ENCODE peak calls at places on chromosomes 5 and 9, in five cellular contexts. T is naive thymus-derived CD4-positive, alpha-beta T cell; U is hepatocyte; B is ascending aorta; L is spleen. F is an unnamed sample. For H3K9me3, the result is how much of the 10 kb centered on the place peaks cover.

GRCh38 chr5:94778299-94778698 is 159.8 kb downstream of the SLF1 start:
- DNase-seq in T (no peak), U (no peak), B (no peak), L (no peak), F (no peak)

GRCh38 chr5:129904102-129904666 is at the start of gene CHSY3:
- DNase-seq in T (peak), U (peak), B (peak), L (peak), F (no peak)

GRCh38 chr9:121266906-121267650 is 884 bp upstream of the GSN start:
- DNase-seq in T (no peak), U (no peak), B (no peak), L (no peak), F (no peak)

GRCh38 chr9:121350993-121351561 is 19.0 kb downstream of the STOM start:
- DNase-seq in T (no peak), U (peak), B (peak), L (no peak), F (no peak)

GRCh38 chr9:97984188-97985057 is 1.3 kb downstream of the ANP32B start:
- DNase-seq in T (peak), U (peak), B (peak), L (peak), F (peak)

GRCh38 chr5:174323878-174324281 is 278.4 kb downstream of the NSG2 start:
- DNase-seq in T (no peak), U (peak), B (no peak), L (peak), F (no peak)

GRCh38 chr9:129203556-129203909 is 25.5 kb upstream of the IER5L start:
- DNase-seq in T (no peak), U (no peak), B (no peak), L (no peak), F (no peak)

GRCh38 chr9:108830292-108830691 is 25.5 kb downstream of the ACTL7B start:
- DNase-seq in T (no peak), U (no peak), B (no peak), L (no peak), F (no peak)

GRCh38 chr5:178368278-178368677 is 135.7 kb upstream of the PHYKPL start:
- DNase-seq in T (no peak), U (no peak), B (no peak), L (peak), F (no peak)

GRCh38 chr5:178371362-178372090 is 138.9 kb upstream of the PHYKPL start:
- DNase-seq in T (no peak), U (no peak), B (no peak), L (no peak), F (no peak)

GRCh38 chr5:178368716-178369300 is 136.2 kb upstream of the PHYKPL start:
- DNase-seq in T (no peak), U (no peak), B (no peak), L (peak), F (no peak)

GRCh38 chr5:178372091-178372695 is 139.6 kb upstream of the PHYKPL start:
- DNase-seq in T (no peak), U (peak), B (no peak), L (no peak), F (no peak)

GRCh38 chr5:178370102-178370501 is 137.5 kb upstream of the PHYKPL start:
- DNase-seq in T (no peak), U (no peak), B (no peak), L (no peak), F (no peak)
- H3K9me3 ChIP-seq in T (under half), U (under half), B (under half), L (under half), F (under half)

GRCh38 chr5:27592231-27592630 is 553.8 kb upstream of the CDH9 start:
- DNase-seq in T (no peak), U (no peak), B (no peak), L (no peak), F (no peak)
- H3K9me3 ChIP-seq in T (under half), U (under half), B (under half), L (under half), F (under half)

DNA sequence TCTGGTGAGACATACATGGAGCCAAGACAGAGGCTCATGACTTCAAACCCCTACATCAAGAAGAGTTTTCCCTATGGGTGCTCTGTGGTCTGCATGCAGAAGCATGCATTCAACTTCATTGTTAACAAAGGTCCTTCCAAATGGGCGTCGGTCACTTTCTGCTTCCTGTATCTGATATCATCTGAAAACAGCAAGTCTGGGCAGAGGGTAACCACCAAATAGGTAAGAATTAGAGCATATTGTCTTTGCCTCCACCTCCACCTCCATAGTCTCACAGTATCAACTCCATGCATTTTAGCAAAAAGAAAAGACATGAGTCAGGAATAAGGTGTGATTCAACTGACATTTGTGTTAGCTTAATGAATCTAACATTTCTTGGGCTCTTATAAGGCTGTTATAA is 462.9 kb downstream of the DMRT2 start:
- DNase-seq in T (no peak), U (no peak), B (no peak), L (no peak), F (no peak)
- H3K9me3 ChIP-seq in T (under half), U (under half), B (under half), L (under half), F (under half)

GRCh38 chr9:135136991-135137390 is 49.5 kb downstream of the OLFM1 start:
- DNase-seq in T (no peak), U (no peak), B (no peak), L (no peak), F (no peak)
- H3K9me3 ChIP-seq in T (under half), U (under half), B (under half), L (under half), F (under half)

GRCh38 chr5:2703041-2703440 is 48.4 kb downstream of the IRX2 start:
- DNase-seq in T (no peak), U (no peak), B (no peak), L (no peak), F (no peak)

GRCh38 chr5:2702096-2702879 is 49.2 kb downstream of the IRX2 start:
- DNase-seq in T (no peak), U (no peak), B (no peak), L (no peak), F (no peak)

GRCh38 chr5:2699686-2700085 is 51.8 kb downstream of the IRX2 start:
- DNase-seq in T (no peak), U (no peak), B (no peak), L (peak), F (no peak)

GRCh38 chr5:2700876-2701275 is 50.6 kb downstream of the IRX2 start:
- DNase-seq in T (no peak), U (no peak), B (peak), L (no peak), F (no peak)

GRCh38 chr5:2701592-2701991 is 49.9 kb downstream of the IRX2 start:
- DNase-seq in T (no peak), U (no peak), B (peak), L (no peak), F (no peak)
- H3K9me3 ChIP-seq in T (under half), U (under half), B (under half), L (under half), F (under half)

GRCh38 chr5:59500014-59500413 is 393.5 kb downstream of the PDE4D start:
- DNase-seq in T (no peak), U (no peak), B (no peak), L (no peak), F (no peak)

GRCh38 chr5:59506285-59506877 is 387.1 kb downstream of the PDE4D start:
- DNase-seq in T (no peak), U (peak), B (no peak), L (no peak), F (no peak)

DNA sequence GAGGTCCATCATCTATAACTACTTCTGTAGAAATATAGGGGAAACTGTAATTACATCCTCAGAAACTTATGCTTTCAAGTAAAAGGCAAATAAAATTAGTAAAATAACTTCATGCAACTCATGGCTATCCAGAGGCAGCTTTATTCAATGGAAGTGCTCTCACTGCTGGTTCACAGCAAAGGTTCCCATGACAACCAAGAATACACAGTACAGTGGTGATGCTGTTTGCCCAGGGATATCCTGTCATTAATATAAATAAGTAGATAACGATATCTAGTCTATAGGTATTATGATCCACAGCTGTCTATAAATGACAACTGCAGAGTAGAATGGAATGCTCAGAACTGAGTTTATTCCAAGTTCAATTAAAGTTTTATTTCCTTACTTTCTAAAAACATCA is 390.3 kb downstream of the PDE4D start:
- DNase-seq in T (no peak), U (no peak), B (no peak), L (no peak), F (no peak)
- H3K9me3 ChIP-seq in T (under half), U (under half), B (under half), L (under half), F (under half)

DNA sequence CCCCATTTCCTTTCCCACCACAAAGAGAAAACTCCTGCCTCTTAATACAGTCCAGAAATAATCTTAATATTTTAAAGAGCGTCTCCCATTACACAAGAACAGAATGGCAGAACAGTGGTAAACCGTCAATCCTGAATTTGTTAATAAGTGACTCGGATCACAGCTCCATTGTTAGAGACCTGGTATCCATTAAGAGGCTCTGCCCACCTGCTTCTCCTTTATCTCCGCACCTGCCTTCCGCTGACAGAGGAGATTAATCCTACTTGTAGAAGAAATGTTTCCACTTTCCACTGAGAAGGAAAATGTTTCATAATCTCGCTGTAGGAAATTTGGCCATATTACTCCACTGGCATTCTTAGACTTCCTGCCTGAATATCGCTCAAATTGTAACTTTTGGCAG is 1493.2 kb downstream of the MAT2B start:
- DNase-seq in T (no peak), U (no peak), B (no peak), L (no peak), F (no peak)
- H3K9me3 ChIP-seq in T (under half), U (under half), B (under half), L (under half), F (under half)

F was measured in T-helper 17 cell.